ENCODE peak calls at places on chromosomes 11 and 22, in four cellular contexts. J is endothelial cell of umbilical vein, S is GM12878, I is K562. M is an unnamed sample.

GRCh38 chr11:73801136-73801535 is 13.5 kb downstream of the MRPL48 start:
- DNase-seq in J (no peak), S (no peak), I (no peak), M (no peak)

GRCh38 chr22:22103078-22103593 is 120.5 kb upstream of the TOP3B start:
- DNase-seq in J (no peak), S (no peak), I (peak), M (no peak)

GRCh38 chr11:5258543-5259262 is 4.1 kb upstream of the HBG2 start:
- DNase-seq in J (no peak), S (no peak), I (peak), M (no peak)

GRCh38 chr11:130782361-130783221 is 133.7 kb downstream of the SNX19 start:
- DNase-seq in J (peak), S (no peak), I (no peak), M (peak)

GRCh38 chr11:113546757-113547507 is 71.7 kb upstream of the DRD2 start:
- DNase-seq in J (no peak), S (no peak), I (no peak), M (peak)

GRCh38 chr11:124801014-124801413 is 808 bp upstream of the MSANTD2 start:
- DNase-seq in J (peak), S (no peak), I (no peak), M (peak)

GRCh38 chr11:92941676-92942571 is 27.5 kb upstream of the MTNR1B start:
- DNase-seq in J (peak), S (no peak), I (peak), M (peak)

GRCh38 chr11:16604784-16605439 is 133.5 kb upstream of the C11orf58 start:
- DNase-seq in J (peak), S (no peak), I (peak), M (peak)

GRCh38 chr22:48806227-48806781 is 1021.4 kb downstream of the BRD1 start:
- DNase-seq in J (no peak), S (no peak), I (no peak), M (no peak)

GRCh38 chr11:72039108-72039850 is 40.6 kb downstream of the IL18BP start:
- DNase-seq in J (peak), S (no peak), I (no peak), M (peak)

GRCh38 chr22:23591203-23591791 is 11.2 kb upstream of the IGLL1 start:
- DNase-seq in J (peak), S (no peak), I (peak), M (peak)

GRCh38 chr11:112795142-112795815 is 165.9 kb upstream of the NCAM1 start:
- DNase-seq in J (no peak), S (no peak), I (peak), M (peak)

GRCh38 chr11:93988455-93988854 is 32.7 kb upstream of the HEPHL1 start:
- DNase-seq in J (no peak), S (no peak), I (no peak), M (no peak)

GRCh38 chr22:20514658-20515406 is 7.4 kb downstream of the MED15 start:
- DNase-seq in J (no peak), S (no peak), I (no peak), M (peak)

GRCh38 chr11:126146454-126147192 is 64.8 kb downstream of the RPUSD4 start:
- DNase-seq in J (no peak), S (no peak), I (no peak), M (no peak)

GRCh38 chr11:121762820-121763219 is 310.1 kb upstream of the SORL1-AS1 start:
- DNase-seq in J (peak), S (no peak), I (no peak), M (peak)

GRCh38 chr11:35343033-35343598 is 76.2 kb downstream of the SLC1A2 start:
- DNase-seq in J (no peak), S (no peak), I (peak), M (no peak)

GRCh38 chr11:118264568-118265470 is 722 bp upstream of the MPZL2 start:
- DNase-seq in J (peak), S (no peak), I (no peak), M (no peak)
- H3K4me2 ChIP-seq in J (peak), S (no peak), I (no peak), M (no peak)

GRCh38 chr11:119663279-119663678 is 65.7 kb downstream of the NECTIN1 start:
- DNase-seq in J (no peak), S (no peak), I (no peak), M (no peak)
- TF ChIP-seq FOS in J (no peak), S (no peak), I (no peak), M (no peak)

GRCh38 chr11:63919267-63920125 is 2.5 kb upstream of the RCOR2 start:
- DNase-seq in J (no peak), S (no peak), I (peak), M (no peak)

GRCh38 chr11:63920126-63920869 is 3.3 kb upstream of the RCOR2 start:
- DNase-seq in J (no peak), S (no peak), I (no peak), M (no peak)

GRCh38 chr11:63917685-63918523 is 940 bp upstream of the RCOR2 start:
- DNase-seq in J (no peak), S (no peak), I (peak), M (no peak)

GRCh38 chr11:63916837-63917684 is at the start of gene RCOR2:
- DNase-seq in J (peak), S (no peak), I (peak), M (peak)

DNA sequence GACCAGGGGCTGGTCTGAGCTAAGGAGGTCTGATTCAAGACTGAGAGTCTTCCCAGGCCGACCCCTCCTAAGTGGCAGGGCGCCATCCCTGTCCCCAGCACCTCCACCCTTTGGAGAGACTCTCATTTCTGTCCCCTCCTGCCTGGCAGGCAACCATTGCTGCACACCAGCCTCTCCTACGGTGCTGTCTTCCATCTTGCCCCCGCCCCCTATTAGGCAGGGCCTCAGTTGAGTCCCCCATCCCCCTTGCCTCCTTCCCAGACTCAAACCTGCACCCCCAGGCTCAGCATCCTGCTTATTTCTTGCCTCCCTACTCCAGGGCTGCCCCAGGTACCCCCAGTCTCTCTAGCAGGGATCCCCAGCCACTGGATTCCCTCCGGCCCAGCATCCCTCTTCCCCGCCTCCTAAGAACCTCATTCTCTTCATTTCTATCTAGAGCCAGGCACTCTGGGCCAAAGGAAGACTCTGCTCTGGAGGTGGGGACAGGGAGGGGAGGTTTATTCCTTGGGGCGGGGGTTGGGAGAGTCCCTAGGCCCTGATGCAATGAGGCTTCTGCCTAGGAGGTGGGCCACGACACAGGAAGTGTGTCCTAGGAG is 1.7 kb upstream of the RCOR2 start:
- DNase-seq in J (no peak), S (no peak), I (no peak), M (no peak)
- H3K4me2 ChIP-seq in J (no peak), S (no peak), I (peak), M (no peak)

GRCh38 chr11:42906226-42906625 is 405.6 kb upstream of the API5 start:
- DNase-seq in J (no peak), S (no peak), I (no peak), M (no peak)
- TF ChIP-seq FOS in J (no peak), S (no peak), I (no peak), M (no peak)

M was measured in IMR-90.